ENCODE peak calls at places on chromosomes 6 and 20, in five cellular contexts. D, T, J, W and H are unnamed samples.

GRCh38 chr6:43575105-43575771 is 600 bp downstream of the XPO5 start:
- DNase-seq in D (peak; percentile 73), T (no peak), J (no peak), W (peak; percentile 20), H (no peak)

GRCh38 chr6:166007349-166008263 is 160.0 kb downstream of the TBXT start:
- DNase-seq in D (peak; percentile 58), T (no peak), J (peak; percentile 69), W (no peak), H (no peak)

GRCh38 chr6:36028088-36028886 is 679 bp downstream of the MAPK14 start:
- DNase-seq in D (no peak), T (peak; percentile 44), J (peak; percentile 36), W (peak; percentile 62), H (no peak)

GRCh38 chr6:31620586-31621319 is at the start of gene PRRC2A:
- DNase-seq in D (peak; percentile 90), T (peak; percentile 98), J (no peak), W (peak; percentile 79), H (peak; percentile 99)

GRCh38 chr20:3239867-3240775 is 1.1 kb upstream of the SLC4A11 start:
- DNase-seq in D (peak; percentile 40), T (peak; percentile 41), J (no peak), W (no peak), H (no peak)

GRCh38 chr6:113651120-113651519 is 206.0 kb upstream of the MARCKS start:
- DNase-seq in D (no peak), T (no peak), J (no peak), W (no peak), H (no peak)

GRCh38 chr20:381581-382290 is 1.2 kb downstream of the TRIB3 start:
- DNase-seq in D (peak; percentile 62), T (peak; percentile 93), J (peak; percentile 44), W (peak; percentile 92), H (peak; percentile 91)

GRCh38 chr20:1702288-1702687 is 44.7 kb upstream of the SIRPG start:
- DNase-seq in D (no peak), T (no peak), J (no peak), W (no peak), H (no peak)

GRCh38 chr6:43634702-43635303 is 837 bp upstream of the MAD2L1BP start:
- DNase-seq in D (no peak), T (no peak), J (no peak), W (no peak), H (no peak)

GRCh38 chr6:27911953-27912446 is at the start of gene OR2B2:
- DNase-seq in D (no peak), T (no peak), J (no peak), W (no peak), H (no peak)

GRCh38 chr6:160337991-160338390 is 10.2 kb upstream of the SLC22A3 start:
- DNase-seq in D (no peak), T (no peak), J (no peak), W (no peak), H (no peak)

GRCh38 chr6:150368762-150369161 is at the start of gene IYD:
- DNase-seq in D (no peak), T (no peak), J (no peak), W (no peak), H (no peak)

GRCh38 chr6:111750753-111751684 is 122.2 kb downstream of the FYN start:
- DNase-seq in D (peak; percentile 47), T (peak; percentile 58), J (no peak), W (peak; percentile 83), H (peak; percentile 31)

GRCh38 chr6:12528581-12529363 is 187.8 kb upstream of the PHACTR1 start:
- DNase-seq in D (peak; percentile 22), T (no peak), J (no peak), W (no peak), H (no peak)

GRCh38 chr20:7171911-7172310 is 404.4 kb downstream of the BMP2 start:
- DNase-seq in D (no peak), T (no peak), J (no peak), W (no peak), H (no peak)

GRCh38 chr6:142802124-142802523 is 142.9 kb downstream of the HIVEP2 start:
- DNase-seq in D (no peak), T (no peak), J (peak; percentile 23), W (no peak), H (no peak)

GRCh38 chr20:1392693-1393506 is at the start of gene FKBP1A:
- DNase-seq in D (peak; percentile 90), T (peak; percentile 93), J (peak; percentile 94), W (peak; percentile 95), H (peak; percentile 92)

GRCh38 chr6:11711994-11712698 is 66.5 kb downstream of the ADTRP start:
- DNase-seq in D (no peak), T (no peak), J (no peak), W (no peak), H (no peak)

GRCh38 chr6:79073888-79074287 is 4.2 kb downstream of the PHIP start:
- DNase-seq in D (no peak), T (no peak), J (no peak), W (no peak), H (no peak)

GRCh38 chr20:3803289-3803688 is 7.2 kb downstream of the CDC25B start:
- DNase-seq in D (no peak), T (no peak), J (no peak), W (no peak), H (no peak)

GRCh38 chr6:99550046-99550445 is 18.4 kb downstream of the CCNC start:
- DNase-seq in D (no peak), T (no peak), J (no peak), W (no peak), H (no peak)

GRCh38 chr20:62238569-62239277 is 402 bp downstream of the OSBPL2 start:
- DNase-seq in D (peak; percentile 41), T (peak; percentile 56), J (no peak), W (peak; percentile 19), H (no peak)

GRCh38 chr20:59835448-59836395 is 97.7 kb downstream of the SYCP2 start:
- DNase-seq in D (peak; percentile 86), T (peak; percentile 27), J (peak; percentile 47), W (no peak), H (peak; percentile 23)

GRCh38 chr6:159606786-159607185 is 86.3 kb downstream of the SOD2 start:
- DNase-seq in D (no peak), T (no peak), J (no peak), W (no peak), H (no peak)

GRCh38 chr20:11797161-11797560 is 120.5 kb upstream of the BTBD3 start:
- DNase-seq in D (no peak), T (no peak), J (no peak), W (no peak), H (no peak)

GRCh38 chr20:53779822-53780221 is 186.2 kb upstream of the ZNF217 start:
- DNase-seq in D (no peak), T (no peak), J (no peak), W (no peak), H (no peak)

GRCh38 chr20:50624351-50625016 is 66.9 kb downstream of the RIPOR3 start:
- DNase-seq in D (no peak), T (no peak), J (no peak), W (peak; percentile 53), H (no peak)

GRCh38 chr20:63029358-63030121 is 22.8 kb upstream of the BHLHE23 start:
- DNase-seq in D (peak; percentile 65), T (peak; percentile 65), J (no peak), W (peak; percentile 40), H (no peak)

GRCh38 chr6:122751291-122751690 is 28.2 kb upstream of the FABP7 start:
- DNase-seq in D (no peak), T (peak; percentile 19), J (no peak), W (no peak), H (peak; percentile 17)

GRCh38 chr20:845226-845868 is 11.8 kb downstream of the FAM110A start:
- DNase-seq in D (peak; percentile 31), T (no peak), J (no peak), W (no peak), H (no peak)

GRCh38 chr20:49909499-49910339 is 5.6 kb downstream of the SPATA2 start:
- DNase-seq in D (peak; percentile 71), T (no peak), J (no peak), W (no peak), H (no peak)

GRCh38 chr20:54350415-54350814 is 125.0 kb upstream of the DOK5 start:
- DNase-seq in D (no peak), T (no peak), J (no peak), W (no peak), H (no peak)

GRCh38 chr6:152063170-152063921 is 255.9 kb downstream of the ESR1 start:
- DNase-seq in D (no peak), T (no peak), J (no peak), W (no peak), H (no peak)

GRCh38 chr20:20466341-20466879 is 98.5 kb downstream of the INSM1 start:
- DNase-seq in D (no peak), T (peak; percentile 44), J (no peak), W (peak; percentile 76), H (peak; percentile 38)

GRCh38 chr6:137155830-137156229 is 17.6 kb downstream of the IL22RA2 start:
- DNase-seq in D (no peak), T (peak; percentile 37), J (no peak), W (peak; percentile 49), H (peak; percentile 35)

GRCh38 chr6:82608365-82608764 is 244.7 kb downstream of the TPBG start:
- DNase-seq in D (peak; percentile 85), T (no peak), J (no peak), W (no peak), H (no peak)

GRCh38 chr6:135938588-135939215 is 87.2 kb downstream of the PDE7B start:
- DNase-seq in D (peak; percentile 39), T (peak; percentile 14), J (peak; percentile 35), W (peak; percentile 1), H (no peak)
- TF ChIP-seq CTCF in D (peak; percentile 47), T (no peak), J (peak; percentile 45), W (peak; percentile 65), H (peak; percentile 26)

GRCh38 chr20:37345339-37346231 is at the start of gene SRC:
- DNase-seq in D (peak; percentile 85), T (peak; percentile 87), J (peak; percentile 87), W (no peak), H (peak; percentile 84)
- TF ChIP-seq CTCF in D (no peak), T (no peak), J (no peak), W (no peak), H (no peak)

GRCh38 chr6:30037182-30037788 is 23.8 kb upstream of the POLR1H start:
- DNase-seq in D (peak; percentile 30), T (peak; percentile 33), J (no peak), W (peak; percentile 35), H (peak; percentile 29)
- TF ChIP-seq CTCF in D (peak; percentile 55), T (peak; percentile 13), J (no peak), W (peak; percentile 79), H (peak; percentile 57)

DNA sequence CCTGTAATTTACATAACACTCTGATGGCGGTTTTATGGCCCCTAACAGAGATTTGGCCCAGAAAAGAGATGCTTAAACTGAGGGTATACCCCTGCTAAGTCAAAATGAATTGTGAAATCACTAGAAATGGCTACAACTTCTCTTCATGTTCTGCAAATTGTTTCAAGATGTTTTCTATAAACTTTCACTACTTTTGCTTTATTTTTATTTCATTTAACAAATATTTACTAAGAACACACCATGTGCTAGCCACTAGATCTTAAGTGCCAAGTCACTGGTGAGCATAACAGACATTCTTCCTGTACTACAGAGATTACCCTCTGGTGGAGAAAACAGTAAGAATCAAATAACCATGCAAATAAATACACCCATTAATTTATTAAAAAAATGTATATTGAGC is 87.6 kb downstream of the KCNQ5 start:
- DNase-seq in D (no peak), T (no peak), J (no peak), W (no peak), H (no peak)
- TF ChIP-seq CTCF in D (no peak), T (no peak), J (no peak), W (no peak), H (no peak)

GRCh38 chr6:50762798-50763197 is 49.5 kb downstream of the TFAP2D start:
- DNase-seq in D (no peak), T (no peak), J (no peak), W (no peak), H (no peak)
- TF ChIP-seq CTCF in D (no peak), T (no peak), J (no peak), W (no peak), H (no peak)